ENCODE peak calls at places on chromosome 4, in ten cellular contexts. A is WERI-Rb-1; L is CD8-positive, alpha-beta T cell; X is cardiac fibroblast; S is endothelial cell of umbilical vein; M is IMR-90; T is pancreas; Q is tibial nerve; U is GM06990; O is kidney epithelial cell. P is an unnamed sample.

GRCh38 chr4:1872918-1873269 is 1.7 kb downstream of the NSD2 start:
- DNase-seq in A (no peak), L (no peak), X (peak; percentile 39), S (peak; percentile 67), M (peak; percentile 88), T (no peak), Q (no peak), U (peak; percentile 42), O (no peak), P (no peak)

GRCh38 chr4:8221985-8222384 is 22.9 kb downstream of the SH3TC1 start:
- DNase-seq in A (no peak), L (no peak), X (no peak), S (no peak), M (no peak), T (no peak), Q (no peak), U (no peak), O (no peak), P (no peak)

GRCh38 chr4:96149911-96150310 is 310.0 kb downstream of the PDHA2 start:
- DNase-seq in A (no peak), L (no peak), X (peak; percentile 47), S (peak; percentile 2), M (no peak), T (no peak), Q (no peak), U (no peak), O (no peak), P (no peak)

GRCh38 chr4:78650106-78651021 is 98.8 kb downstream of the ANXA3 start:
- DNase-seq in A (no peak), L (no peak), X (peak; percentile 77), S (no peak), M (peak; percentile 86), T (no peak), Q (no peak), U (no peak), O (no peak), P (peak; percentile 64)

GRCh38 chr4:6125103-6125651 is 75.2 kb downstream of the JAKMIP1 start:
- DNase-seq in A (no peak), L (no peak), X (no peak), S (no peak), M (no peak), T (no peak), Q (no peak), U (no peak), O (no peak), P (no peak)

GRCh38 chr4:25973346-25973745 is 59.3 kb downstream of the SMIM20 start:
- DNase-seq in A (no peak), L (no peak), X (no peak), S (no peak), M (no peak), T (no peak), Q (no peak), U (no peak), O (no peak), P (no peak)

GRCh38 chr4:181685461-181685860 is 557.7 kb upstream of the TENM3 start:
- DNase-seq in A (no peak), L (no peak), X (peak; percentile 27), S (no peak), M (peak; percentile 82), T (no peak), Q (no peak), U (no peak), O (no peak), P (no peak)

GRCh38 chr4:12359420-12359819 is 930.7 kb upstream of the HS3ST1 start:
- DNase-seq in A (peak; percentile 16), L (no peak), X (no peak), S (no peak), M (no peak), T (no peak), Q (no peak), U (no peak), O (no peak), P (no peak)

GRCh38 chr4:3342182-3342854 is 49.5 kb downstream of the RGS12 start:
- DNase-seq in A (no peak), L (no peak), X (peak; percentile 45), S (peak; percentile 81), M (peak; percentile 95), T (no peak), Q (no peak), U (no peak), O (peak; percentile 31), P (peak; percentile 55)

GRCh38 chr4:112735474-112735951 is 98.6 kb downstream of the LARP7 start:
- DNase-seq in A (no peak), L (no peak), X (no peak), S (no peak), M (no peak), T (no peak), Q (no peak), U (peak; percentile 77), O (no peak), P (no peak)

GRCh38 chr4:125650557-125650956 is 335.8 kb downstream of the FAT4 start:
- DNase-seq in A (no peak), L (no peak), X (no peak), S (no peak), M (peak; percentile 35), T (no peak), Q (no peak), U (no peak), O (no peak), P (no peak)

GRCh38 chr4:55834086-55834795 is 14.7 kb downstream of the EXOC1L start:
- DNase-seq in A (no peak), L (no peak), X (no peak), S (no peak), M (no peak), T (no peak), Q (no peak), U (no peak), O (no peak), P (no peak)

GRCh38 chr4:82043081-82043808 is 330.5 kb downstream of the HNRNPD start:
- DNase-seq in A (peak; percentile 24), L (no peak), X (no peak), S (no peak), M (no peak), T (peak; percentile 12), Q (no peak), U (no peak), O (no peak), P (no peak)

GRCh38 chr4:176438401-176438800 is 118.6 kb downstream of the SPCS3 start:
- DNase-seq in A (no peak), L (no peak), X (peak; percentile 3), S (no peak), M (no peak), T (no peak), Q (no peak), U (no peak), O (no peak), P (no peak)

GRCh38 chr4:7649411-7649740 is 214.6 kb upstream of the PSAPL1 start:
- DNase-seq in A (no peak), L (no peak), X (no peak), S (no peak), M (no peak), T (no peak), Q (no peak), U (no peak), O (no peak), P (no peak)

GRCh38 chr4:81003549-81004240 is 26.8 kb upstream of the BMP3 start:
- DNase-seq in A (no peak), L (no peak), X (no peak), S (no peak), M (no peak), T (no peak), Q (no peak), U (peak; percentile 41), O (no peak), P (no peak)

GRCh38 chr4:126958482-126958881 is 674.3 kb upstream of the INTU start:
- DNase-seq in A (no peak), L (no peak), X (no peak), S (no peak), M (no peak), T (no peak), Q (no peak), U (no peak), O (no peak), P (no peak)
- TF ChIP-seq CTCF in A (no peak), L (no peak), X (no peak), S (no peak), M (no peak), T (no peak), Q (no peak), U (no peak), O (no peak), P (no peak)

GRCh38 chr4:186067757-186068385 is 1.1 kb upstream of the TLR3 start:
- DNase-seq in A (peak; percentile 42), L (peak; percentile 17), X (peak; percentile 75), S (peak; percentile 68), M (peak; percentile 19), T (peak; percentile 69), Q (peak; percentile 48), U (peak; percentile 5), O (peak; percentile 45), P (no peak)
- H3K4me3 ChIP-seq in A (no peak overlapping the region), L (peak overlapping the region; percentile 46), X (no peak overlapping the region), S (peak overlapping the region; percentile 94), M (no peak overlapping the region), T (no peak overlapping the region), Q (peak overlapping the region; percentile 62), U (no peak overlapping the region), O (no peak overlapping the region), P (no peak overlapping the region)

GRCh38 chr4:46323891-46324290 is 66.0 kb downstream of the GABRA2 start:
- DNase-seq in A (no peak), L (no peak), X (no peak), S (no peak), M (no peak), T (no peak), Q (no peak), U (no peak), O (no peak), P (no peak)

GRCh38 chr4:46329118-46329976 is 60.6 kb downstream of the GABRA2 start:
- DNase-seq in A (peak; percentile 68), L (no peak), X (peak; percentile 75), S (no peak), M (peak; percentile 61), T (no peak), Q (peak; percentile 12), U (no peak), O (peak; percentile 10), P (no peak)
- TF ChIP-seq CTCF in A (peak; percentile 74), L (no peak), X (peak; percentile 40), S (no peak), M (peak; percentile 60), T (peak; percentile 28), Q (peak; percentile 30), U (peak; percentile 46), O (peak; percentile 61), P (no peak)

GRCh38 chr4:163493643-163494359 is 689 bp upstream of the TMA16 start:
- DNase-seq in A (no peak), L (no peak), X (no peak), S (peak; percentile 20), M (no peak), T (no peak), Q (peak; percentile 15), U (peak; percentile 51), O (no peak), P (no peak)

GRCh38 chr4:163494360-163495241 is at the start of gene TMA16:
- DNase-seq in A (peak; percentile 97), L (peak; percentile 69), X (peak; percentile 96), S (peak; percentile 93), M (peak; percentile 95), T (peak; percentile 85), Q (peak; percentile 72), U (peak; percentile 94), O (peak; percentile 62), P (peak; percentile 68)

GRCh38 chr4:163489929-163490328 is 4.6 kb upstream of the TMA16 start:
- DNase-seq in A (no peak), L (no peak), X (no peak), S (no peak), M (no peak), T (no peak), Q (no peak), U (no peak), O (no peak), P (no peak)

GRCh38 chr4:163492951-163493504 is 1.5 kb upstream of the TMA16 start:
- DNase-seq in A (no peak), L (no peak), X (peak; percentile 7), S (peak; percentile 9), M (no peak), T (no peak), Q (no peak), U (no peak), O (no peak), P (no peak)

GRCh38 chr4:163495900-163496299 is 1.4 kb downstream of the TMA16 start:
- DNase-seq in A (no peak), L (no peak), X (no peak), S (peak; percentile 23), M (no peak), T (no peak), Q (no peak), U (peak; percentile 31), O (no peak), P (no peak)
- H3K4me3 ChIP-seq in A (peak overlapping the region; percentile 95), L (no peak overlapping the region), X (peak overlapping the region; percentile 95), S (peak overlapping the region; percentile 93), M (peak overlapping the region; percentile 29), T (no peak overlapping the region), Q (peak overlapping the region; percentile 87), U (peak overlapping the region; percentile 87), O (peak overlapping the region; percentile 65), P (peak overlapping the region; percentile 94)

P was measured in AG04449.